ENCODE peak calls at places on chromosomes 16 and 17, in six cellular contexts. N is GM23338, Z is neural progenitor cell, X is fibroblast of lung, O is K562, K is PC-3. V is an unnamed sample.

GRCh38 chr16:73053038-73053378 is 5.1 kb upstream of the ZFHX3 start:
- DNase-seq in N (no peak), X (no peak), K (no peak), O (no peak), Z (no peak), V (no peak)

GRCh38 chr16:84367750-84368320 is 503 bp upstream of the ATP2C2 start:
- DNase-seq in O (no peak), X (no peak), Z (no peak), N (peak; percentile 72), K (no peak), V (no peak)

GRCh38 chr16:67333315-67333714 is 6.7 kb downstream of the LRRC36 start:
- DNase-seq in X (no peak), O (no peak), N (no peak), K (no peak), Z (no peak), V (no peak)

GRCh38 chr16:3283525-3284447 is 495 bp downstream of the ZNF263 start:
- DNase-seq in O (no peak), K (no peak), Z (no peak), X (no peak), N (peak; percentile 36), V (no peak)

GRCh38 chr17:80750263-80750662 is 205.6 kb downstream of the RPTOR start:
- DNase-seq in Z (no peak), N (no peak), O (no peak), K (no peak), X (no peak), V (no peak)

GRCh38 chr17:50697663-50698272 is 9.9 kb downstream of the ANKRD40 start:
- DNase-seq in X (no peak), K (peak; percentile 61), O (no peak), Z (no peak), N (no peak), V (peak; percentile 46)

GRCh38 chr17:8894673-8895578 is 27.5 kb upstream of the PIK3R6 start:
- DNase-seq in Z (peak; percentile 75), O (peak; percentile 65), X (peak; percentile 73), N (peak; percentile 79), K (peak; percentile 58), V (peak; percentile 63)

GRCh38 chr17:45147102-45147580 is 1.1 kb upstream of the HEXIM1 start:
- DNase-seq in O (no peak), X (no peak), N (peak; percentile 87), Z (peak; percentile 92), K (no peak), V (no peak)

GRCh38 chr17:13518271-13519000 is 83.3 kb downstream of the HS3ST3A1 start:
- DNase-seq in O (peak; percentile 42), X (peak; percentile 92), N (no peak), Z (no peak), K (no peak), V (no peak)

GRCh38 chr16:84907575-84907974 is 87.8 kb downstream of the CRISPLD2 start:
- DNase-seq in X (peak; percentile 54), N (no peak), Z (no peak), O (no peak), K (no peak), V (no peak)

GRCh38 chr16:11400076-11400475 is 54.8 kb downstream of the RMI2 start:
- DNase-seq in X (no peak), K (no peak), N (no peak), Z (no peak), O (no peak), V (no peak)

GRCh38 chr16:82432261-82432660 is 194.5 kb upstream of the CDH13 start:
- DNase-seq in N (no peak), K (no peak), Z (no peak), O (no peak), X (no peak), V (no peak)

GRCh38 chr17:79965806-79966205 is 69.9 kb downstream of the TBC1D16 start:
- DNase-seq in Z (no peak), N (no peak), K (no peak), O (no peak), X (peak; percentile 35), V (no peak)

GRCh38 chr17:39979865-39980401 is 674 bp upstream of the PSMD3 start:
- DNase-seq in X (no peak), K (no peak), O (peak; percentile 82), N (peak; percentile 67), Z (peak; percentile 67), V (peak; percentile 24)

GRCh38 chr17:2423271-2423670 is 22.4 kb upstream of the MNT start:
- DNase-seq in Z (no peak), N (no peak), X (no peak), K (no peak), O (no peak), V (no peak)

GRCh38 chr16:67013238-67013822 is 15.6 kb upstream of the CBFB start:
- DNase-seq in X (no peak), Z (no peak), N (peak; percentile 32), K (no peak), O (peak; percentile 20), V (no peak)

GRCh38 chr16:7744546-7745294 is 412.1 kb downstream of the RBFOX1 start:
- DNase-seq in N (no peak), Z (no peak), X (no peak), K (no peak), O (no peak), V (no peak)

GRCh38 chr17:50882851-50883250 is 16.7 kb upstream of the TOB1 start:
- DNase-seq in K (peak; percentile 85), O (no peak), X (peak; percentile 50), Z (no peak), N (no peak), V (no peak)

GRCh38 chr16:56013962-56014552 is 138.9 kb upstream of the CES5A start:
- DNase-seq in Z (peak; percentile 89), X (peak; percentile 0), O (peak; percentile 23), K (peak; percentile 27), N (peak; percentile 90), V (peak; percentile 51)

GRCh38 chr17:58285422-58285810 is 4.7 kb upstream of the MPO start:
- DNase-seq in K (peak; percentile 34), X (peak; percentile 6), Z (no peak), N (no peak), O (no peak), V (no peak)

GRCh38 chr17:79388556-79389295 is 222.1 kb downstream of the RBFOX3 start:
- DNase-seq in O (peak; percentile 71), Z (peak; percentile 88), K (peak; percentile 74), N (peak; percentile 87), X (peak; percentile 11), V (peak; percentile 54)

DNA sequence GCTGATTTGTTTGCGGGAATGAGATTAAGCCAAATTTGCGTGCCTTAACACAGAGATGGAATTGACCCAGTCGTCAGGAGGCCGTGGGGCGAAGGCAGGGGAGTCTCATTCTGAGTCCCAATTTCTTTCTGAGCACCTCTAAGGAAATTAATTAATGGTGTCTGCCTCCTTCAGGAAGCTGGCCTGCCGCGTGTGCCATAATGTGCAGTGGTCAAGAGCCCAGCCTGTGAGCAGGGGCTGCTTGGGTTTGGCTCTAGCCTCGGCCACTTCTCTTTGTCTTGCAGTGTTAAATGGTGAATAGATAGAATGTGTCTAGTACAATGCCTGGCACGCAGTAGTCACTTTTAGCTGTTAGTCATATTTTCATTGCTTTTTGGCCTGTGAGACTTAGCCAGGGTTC is 88.5 kb upstream of the NKD1 start:
- DNase-seq in Z (no peak), N (no peak), O (no peak), X (no peak), K (no peak), V (no peak)
- TF ChIP-seq EZH2 in Z (no peak), N (no peak), O (no peak), X (no peak), K (no peak), V (no peak)

DNA sequence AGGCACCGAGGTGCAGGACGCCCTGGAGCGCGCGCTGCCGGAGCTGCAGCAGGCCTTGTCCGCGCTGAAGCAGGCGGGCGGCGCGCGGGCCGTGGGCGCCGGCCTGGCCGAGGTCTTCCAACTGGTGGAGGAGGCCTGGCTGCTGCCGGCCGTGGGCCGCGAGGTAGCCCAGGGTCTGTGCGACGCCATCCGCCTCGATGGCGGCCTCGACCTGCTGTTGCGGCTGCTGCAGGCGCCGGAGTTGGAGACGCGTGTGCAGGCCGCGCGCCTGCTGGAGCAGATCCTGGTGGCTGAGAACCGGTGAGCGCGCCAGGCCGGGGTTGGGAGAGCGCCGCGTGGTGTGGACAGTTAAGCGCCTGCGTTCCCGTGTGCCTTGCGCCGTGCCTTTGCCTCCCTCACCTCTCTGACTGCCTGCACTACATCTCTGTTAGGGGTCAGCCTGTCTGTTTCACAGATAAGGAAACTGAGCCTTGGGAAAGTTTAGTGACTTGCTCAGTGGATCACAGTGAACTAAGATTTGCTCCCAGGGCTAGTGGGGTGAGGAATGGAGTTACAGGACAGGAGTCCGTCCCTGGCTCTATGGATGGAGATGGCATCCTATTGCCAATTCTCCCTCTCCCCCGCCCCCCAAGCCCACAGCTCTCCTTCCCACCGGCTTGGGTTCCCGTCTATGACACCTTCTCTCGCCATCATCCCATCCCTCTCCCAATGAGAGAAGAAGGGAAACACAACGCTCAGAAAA is 880 bp downstream of the SARM1 start:
- DNase-seq in X (peak; percentile 28), N (peak; percentile 54), O (no peak), K (no peak), Z (peak; percentile 62), V (no peak)
- TF ChIP-seq EZH2 in X (no peak), N (peak; percentile 6), O (no peak), K (no peak), Z (peak; percentile 65), V (no peak)

GRCh38 chr17:11996722-11997146 is 541 bp downstream of the ZNF18 start:
- DNase-seq in N (peak; percentile 70), K (peak; percentile 55), Z (no peak), O (no peak), X (peak; percentile 34), V (peak; percentile 76)
- TF ChIP-seq EZH2 in N (no peak), K (no peak), Z (no peak), O (no peak), X (no peak), V (no peak)

GRCh38 chr16:1980770-1981087 is 540 bp downstream of the NOXO1 start:
- DNase-seq in O (no peak), Z (no peak), N (no peak), K (no peak), X (no peak), V (no peak)

GRCh38 chr16:1979271-1980025 is 1.8 kb downstream of the NOXO1 start:
- DNase-seq in X (no peak), Z (peak; percentile 52), N (peak; percentile 78), O (peak; percentile 44), K (peak; percentile 85), V (no peak)

GRCh38 chr16:1978476-1979120 is 2.7 kb downstream of the NOXO1 start:
- DNase-seq in N (peak; percentile 59), X (no peak), O (no peak), Z (no peak), K (no peak), V (no peak)

GRCh38 chr16:1981398-1981836 is at the start of gene NOXO1:
- DNase-seq in O (no peak), K (no peak), X (no peak), Z (no peak), N (no peak), V (no peak)

DNA sequence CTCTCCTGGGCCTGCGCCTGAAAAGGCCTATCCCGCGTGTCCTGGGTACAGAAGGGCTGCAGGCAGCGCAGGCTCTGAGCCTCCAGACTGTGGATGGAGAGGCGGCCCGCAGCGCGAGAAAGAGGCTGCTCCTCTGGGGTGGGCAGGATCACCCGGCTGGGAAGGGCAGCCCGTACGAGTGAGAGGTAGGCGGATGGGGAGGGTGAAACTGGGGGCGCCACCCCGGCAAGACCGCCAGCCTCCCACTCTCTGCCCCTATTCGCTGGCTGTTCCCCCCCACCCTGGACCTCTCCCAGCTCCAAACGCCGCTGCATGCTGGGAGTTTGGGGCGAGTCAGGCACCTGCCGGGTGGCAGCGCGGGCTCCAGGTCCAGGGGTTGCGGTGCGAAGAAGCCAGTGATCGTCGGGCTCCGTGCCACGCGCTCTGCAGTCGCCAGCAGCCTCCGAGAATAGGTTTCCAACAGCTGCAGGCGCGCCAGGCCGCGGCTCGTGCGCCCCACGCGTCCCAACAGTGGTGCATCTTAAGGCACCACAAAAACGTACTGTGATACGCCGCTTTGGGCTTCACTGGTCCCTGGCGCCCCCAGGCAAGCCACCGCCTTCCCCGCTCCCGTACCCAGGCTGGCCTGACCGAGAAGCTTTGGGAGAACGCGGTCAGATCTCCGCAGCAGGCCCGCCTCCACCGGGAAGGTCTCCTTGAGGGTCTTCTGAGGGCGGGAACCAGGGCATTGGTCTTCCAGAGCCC is 1.1 kb downstream of the NOXO1 start:
- DNase-seq in K (no peak), Z (peak; percentile 49), N (peak; percentile 66), O (no peak), X (no peak), V (no peak)
- TF ChIP-seq EZH2 in K (no peak), Z (peak; percentile 79), N (peak; percentile 19), O (no peak), X (peak; percentile 71), V (no peak)

V was measured in MM.1S.